ENCODE peak calls at places on chromosome 1, in seven cellular contexts. D, T, V, S, R, Y and L are unnamed samples.

GRCh38 chr1:175217674-175218073 is 25.1 kb upstream of the KIAA0040 start:
- ATAC-seq in D (peak; percentile 56), T (no peak), V (no peak), S (no peak), R (no peak), Y (no peak), L (no peak)

GRCh38 chr1:211279340-211279739 is 20.2 kb downstream of the RCOR3 start:
- ATAC-seq in D (no peak), T (no peak), V (no peak), S (peak; percentile 38), R (no peak), Y (no peak), L (no peak)

GRCh38 chr1:33368431-33368830 is 47.5 kb upstream of the A3GALT2 start:
- ATAC-seq in D (no peak), T (no peak), V (no peak), S (no peak), R (no peak), Y (no peak), L (no peak)

GRCh38 chr1:231512147-231512698 is 16.2 kb upstream of the TSNAX start:
- ATAC-seq in D (no peak), T (no peak), V (peak; percentile 61), S (peak; percentile 72), R (no peak), Y (no peak), L (no peak)

GRCh38 chr1:161740871-161741270 is 8.7 kb upstream of the DUSP12 start:
- ATAC-seq in D (no peak), T (no peak), V (no peak), S (no peak), R (no peak), Y (no peak), L (no peak)

GRCh38 chr1:112603012-112603411 is 15.9 kb downstream of the ST7L start:
- ATAC-seq in D (no peak), T (no peak), V (no peak), S (no peak), R (no peak), Y (no peak), L (no peak)

GRCh38 chr1:155946633-155947219 is 5.3 kb downstream of the RXFP4 start:
- ATAC-seq in D (no peak), T (no peak), V (no peak), S (peak; percentile 22), R (no peak), Y (peak; percentile 14), L (no peak)

GRCh38 chr1:70685300-70686286 is 274.5 kb downstream of the CTH start:
- ATAC-seq in D (peak; percentile 95), T (peak; percentile 91), V (peak; percentile 96), S (peak; percentile 50), R (peak; percentile 93), Y (no peak), L (peak; percentile 85)

GRCh38 chr1:179865377-179865776 is 12.2 kb downstream of the TOR1AIP2 start:
- ATAC-seq in D (no peak), T (no peak), V (no peak), S (no peak), R (peak; percentile 69), Y (no peak), L (no peak)

GRCh38 chr1:105485207-105485606 is 1571.3 kb upstream of the PRMT6 start:
- ATAC-seq in D (no peak), T (no peak), V (no peak), S (no peak), R (no peak), Y (no peak), L (no peak)

GRCh38 chr1:22790232-22791008 is 79.8 kb downstream of the EPHB2 start:
- ATAC-seq in D (peak; percentile 72), T (peak; percentile 55), V (no peak), S (no peak), R (peak; percentile 58), Y (no peak), L (no peak)

GRCh38 chr1:56819393-56819899 is at the start of gene FYB2:
- ATAC-seq in D (peak; percentile 79), T (peak; percentile 46), V (no peak), S (no peak), R (peak; percentile 47), Y (no peak), L (peak; percentile 39)

GRCh38 chr1:51622455-51622913 is 5.6 kb downstream of the OSBPL9 start:
- ATAC-seq in D (peak; percentile 85), T (peak; percentile 78), V (peak; percentile 81), S (peak; percentile 48), R (peak; percentile 45), Y (no peak), L (peak; percentile 95)

GRCh38 chr1:207223162-207223561 is 98.3 kb upstream of the CD55 start:
- ATAC-seq in D (no peak), T (peak; percentile 69), V (peak; percentile 36), S (no peak), R (no peak), Y (no peak), L (no peak)

GRCh38 chr1:153608742-153609584 is 4.0 kb downstream of the S100A16 start:
- ATAC-seq in D (peak; percentile 80), T (peak; percentile 76), V (peak; percentile 94), S (peak; percentile 19), R (peak; percentile 62), Y (no peak), L (peak; percentile 58)

GRCh38 chr1:56196839-56197238 is 382.5 kb downstream of the PLPP3 start:
- ATAC-seq in D (no peak), T (no peak), V (no peak), S (no peak), R (peak; percentile 31), Y (no peak), L (no peak)

GRCh38 chr1:183435497-183435896 is 17.3 kb upstream of the NMNAT2 start:
- ATAC-seq in D (no peak), T (no peak), V (no peak), S (no peak), R (no peak), Y (no peak), L (no peak)

GRCh38 chr1:199113265-199113869 is 474.5 kb downstream of the PTPRC start:
- ATAC-seq in D (peak; percentile 84), T (peak; percentile 54), V (no peak), S (peak; percentile 64), R (peak; percentile 60), Y (peak; percentile 72), L (no peak)